ENCODE peak calls at places on chromosome 22, in seven cellular contexts. U is activated naive CD8-positive, alpha-beta T cell treated with anti-CD3 and anti-CD28 coated beads for 36 hours; Y is HFF-Myc; W is endothelial cell of umbilical vein; B is cerebellum; S is IMR-90; M is AML-193. P is an unnamed sample.

GRCh38 chr22:38317995-38318715 is 922 bp upstream of the CSNK1E start:
- DNase-seq in M (peak), Y (peak), B (peak), W (peak), U (no peak), S (peak), P (peak)

GRCh38 chr22:19779685-19780268 is 19.2 kb downstream of the TBX1 start:
- DNase-seq in S (peak), W (no peak), Y (no peak), M (no peak), U (no peak), B (no peak), P (no peak)

GRCh38 chr22:41410311-41410751 is 28.6 kb downstream of the TEF start:
- DNase-seq in W (no peak), U (no peak), Y (no peak), B (peak), M (no peak), S (no peak), P (peak)

GRCh38 chr22:26401726-26402125 is 27.3 kb upstream of the ASPHD2 start:
- DNase-seq in W (no peak), Y (no peak), M (no peak), U (no peak), B (no peak), S (no peak), P (no peak)

GRCh38 chr22:50717709-50718351 is 20.2 kb upstream of the ACR start:
- DNase-seq in W (no peak), U (no peak), S (no peak), Y (no peak), M (no peak), B (no peak), P (peak)

GRCh38 chr22:28711820-28712777 is 29.5 kb downstream of the CHEK2 start:
- DNase-seq in M (peak), S (peak), U (no peak), B (no peak), W (peak), Y (peak), P (no peak)

GRCh38 chr22:25021976-25022711 is 69.6 kb downstream of the KIAA1671 start:
- DNase-seq in W (no peak), B (no peak), Y (no peak), M (no peak), U (no peak), S (no peak), P (no peak)

GRCh38 chr22:40733919-40734318 is 54.6 kb downstream of the MCHR1 start:
- DNase-seq in M (no peak), B (no peak), W (no peak), S (no peak), U (no peak), Y (no peak), P (no peak)

GRCh38 chr22:19875531-19876313 is 21.0 kb upstream of the GNB1L start:
- DNase-seq in M (no peak), B (no peak), S (no peak), U (no peak), W (peak), Y (no peak), P (no peak)

GRCh38 chr22:37905534-37906363 is at the start of gene MICALL1:
- DNase-seq in S (peak), B (peak), U (peak), W (peak), Y (no peak), M (peak), P (peak)

GRCh38 chr22:46245515-46245914 is 4.6 kb downstream of the CDPF1 start:
- DNase-seq in B (no peak), M (no peak), U (no peak), W (no peak), S (no peak), Y (no peak), P (no peak)

GRCh38 chr22:49481651-49482399 is 345.8 kb downstream of the BRD1 start:
- DNase-seq in Y (no peak), U (no peak), M (no peak), B (no peak), S (no peak), W (no peak), P (no peak)

GRCh38 chr22:29171721-29172120 is 34.0 kb upstream of the EMID1 start:
- DNase-seq in S (no peak), M (no peak), U (no peak), Y (no peak), B (no peak), W (no peak), P (no peak)

GRCh38 chr22:23457586-23457985 is 122.5 kb downstream of the IGLL1 start:
- DNase-seq in S (no peak), Y (no peak), U (no peak), B (peak), M (no peak), W (no peak), P (no peak)

GRCh38 chr22:46604306-46604690 is 15.9 kb upstream of the GRAMD4 start:
- DNase-seq in M (peak), Y (no peak), S (peak), B (no peak), U (peak), W (no peak), P (no peak)

GRCh38 chr22:45923212-45923611 is 53.8 kb downstream of the WNT7B start:
- DNase-seq in B (no peak), Y (no peak), U (no peak), M (no peak), W (no peak), S (no peak), P (no peak)

GRCh38 chr22:24053481-24054226 is 42.5 kb downstream of the CABIN1 start:
- DNase-seq in Y (no peak), U (no peak), M (no peak), W (no peak), S (no peak), B (no peak), P (no peak)

GRCh38 chr22:24118689-24119384 is 62.5 kb upstream of the SUSD2 start:
- DNase-seq in M (no peak), S (no peak), W (no peak), Y (no peak), B (no peak), U (no peak), P (peak)

GRCh38 chr22:42612336-42612735 is 2.3 kb downstream of the POLDIP3 start:
- DNase-seq in M (no peak), U (no peak), Y (no peak), W (no peak), B (no peak), S (no peak), P (no peak)

GRCh38 chr22:37259540-37260029 is 15.5 kb upstream of the RAC2 start:
- DNase-seq in Y (no peak), S (peak), U (no peak), M (peak), W (peak), B (no peak), P (peak)

GRCh38 chr22:20581503-20582170 is 74.2 kb downstream of the MED15 start:
- DNase-seq in U (no peak), Y (no peak), M (no peak), S (no peak), W (no peak), B (no peak), P (no peak)

GRCh38 chr22:40204331-40205116 is 26.8 kb downstream of the TNRC6B start:
- DNase-seq in U (no peak), M (no peak), S (peak), Y (no peak), W (no peak), B (no peak), P (peak)

GRCh38 chr22:46369716-46370583 is 34.4 kb downstream of the TRMU start:
- DNase-seq in S (no peak), B (no peak), W (no peak), U (no peak), Y (no peak), M (no peak), P (no peak)

GRCh38 chr22:20554824-20555223 is 47.4 kb downstream of the MED15 start:
- DNase-seq in M (no peak), W (no peak), Y (no peak), B (no peak), S (no peak), U (no peak), P (no peak)

GRCh38 chr22:23034621-23035556 is 35.4 kb upstream of the GNAZ start:
- DNase-seq in B (no peak), S (no peak), W (no peak), Y (no peak), U (no peak), M (no peak), P (no peak)

GRCh38 chr22:47601666-47602065 is 839.2 kb downstream of the TBC1D22A start:
- DNase-seq in Y (no peak), W (no peak), M (no peak), S (no peak), B (no peak), U (no peak), P (no peak)

GRCh38 chr22:45163074-45163416 is 680 bp upstream of the NUP50 start:
- DNase-seq in M (no peak), W (no peak), Y (no peak), B (no peak), U (no peak), S (peak), P (peak)

GRCh38 chr22:28244760-28245159 is 325.7 kb upstream of the PITPNB start:
- DNase-seq in B (no peak), U (no peak), W (no peak), M (no peak), Y (no peak), S (no peak), P (no peak)

GRCh38 chr22:44340271-44341239 is 27.8 kb upstream of the SHISAL1 start:
- DNase-seq in S (no peak), W (no peak), B (peak), U (no peak), Y (no peak), M (no peak), P (peak)

GRCh38 chr22:19330865-19331418 is 39.4 kb upstream of the CLTCL1 start:
- DNase-seq in Y (no peak), U (no peak), W (no peak), B (no peak), S (no peak), M (no peak), P (no peak)

GRCh38 chr22:47337161-47337621 is 574.7 kb downstream of the TBC1D22A start:
- DNase-seq in U (no peak), Y (peak), B (peak), M (no peak), S (peak), W (peak), P (peak)

GRCh38 chr22:23888615-23889401 is 5.4 kb upstream of the MIF start:
- DNase-seq in M (no peak), B (no peak), U (no peak), W (peak), S (peak), Y (no peak), P (no peak)

GRCh38 chr22:35601743-35602633 is 15.1 kb downstream of the MB start:
- DNase-seq in W (no peak), S (peak), M (peak), Y (no peak), U (no peak), B (no peak), P (no peak)

GRCh38 chr22:19360862-19361261 is 69.3 kb upstream of the CLTCL1 start:
- DNase-seq in B (no peak), S (no peak), Y (no peak), W (no peak), U (no peak), M (no peak), P (no peak)